ENCODE peak calls at places on chromosomes 12 and 14, in four cellular contexts. X is GM23248, C is SK-N-SH, Y is PC-3. M is an unnamed sample.

GRCh38 chr12:6430124-6430989 is 14.4 kb upstream of the CD27 start:
- DNase-seq in X (peak; percentile 100), C (no peak), Y (peak; percentile 94), M (peak; percentile 76)

GRCh38 chr12:20624718-20625117 is 70.4 kb upstream of the SLCO1C1 start:
- DNase-seq in X (peak; percentile 37), C (peak; percentile 19), Y (peak; percentile 43), M (peak; percentile 40)

GRCh38 chr14:65096323-65097089 is 5.8 kb downstream of the MAX start:
- DNase-seq in X (peak; percentile 24), C (peak; percentile 54), Y (no peak), M (no peak)

GRCh38 chr12:106769546-106769945 is 4.9 kb upstream of the RIC8B start:
- DNase-seq in X (peak; percentile 31), C (no peak), Y (no peak), M (no peak)

GRCh38 chr14:74478996-74479635 is 14.0 kb downstream of the NPC2 start:
- DNase-seq in X (peak; percentile 56), C (peak; percentile 67), Y (peak; percentile 48), M (no peak)

GRCh38 chr14:103909531-103910261 is 18.6 kb upstream of the TDRD9 start:
- DNase-seq in X (no peak), C (no peak), Y (no peak), M (no peak)

GRCh38 chr14:96805906-96806305 is 8.7 kb downstream of the VRK1 start:
- DNase-seq in X (no peak), C (no peak), Y (peak; percentile 15), M (no peak)

GRCh38 chr14:96167224-96168148 is 37.2 kb upstream of the BDKRB2 start:
- DNase-seq in X (peak; percentile 92), C (no peak), Y (peak; percentile 70), M (no peak)

GRCh38 chr14:65170768-65171251 is 68.5 kb upstream of the MAX start:
- DNase-seq in X (peak; percentile 91), C (peak; percentile 65), Y (peak; percentile 80), M (no peak)

GRCh38 chr14:53609009-53609408 is 347.6 kb downstream of the BMP4 start:
- DNase-seq in X (no peak), C (no peak), Y (no peak), M (no peak)

GRCh38 chr12:10249690-10250455 is 37.2 kb downstream of the GABARAPL1 start:
- DNase-seq in X (no peak), C (no peak), Y (no peak), M (no peak)

GRCh38 chr12:19171731-19172130 is 42.2 kb downstream of the PLEKHA5 start:
- DNase-seq in X (no peak), C (no peak), Y (peak; percentile 45), M (no peak)

GRCh38 chr14:101219896-101220703 is 316.6 kb upstream of the RTL1 start:
- DNase-seq in X (no peak), C (no peak), Y (no peak), M (no peak)

GRCh38 chr14:102323102-102323501 is 3.6 kb downstream of the ZNF839 start:
- DNase-seq in X (peak; percentile 96), C (peak; percentile 70), Y (peak; percentile 84), M (peak; percentile 59)

GRCh38 chr12:106633451-106633823 is 50.6 kb downstream of the RFX4 start:
- DNase-seq in X (no peak), C (no peak), Y (peak; percentile 27), M (no peak)

GRCh38 chr12:46647034-46647433 is 178.8 kb downstream of the SLC38A4 start:
- DNase-seq in X (no peak), C (no peak), Y (no peak), M (no peak)

GRCh38 chr12:54329756-54330155 is 4.8 kb downstream of the COPZ1 start:
- DNase-seq in X (peak; percentile 39), C (no peak), Y (no peak), M (no peak)

GRCh38 chr12:57454566-57455373 is at the start of gene INHBE:
- DNase-seq in X (peak; percentile 63), C (no peak), Y (no peak), M (no peak)

GRCh38 chr14:49612251-49612650 is 8.2 kb downstream of the RPL36AL start:
- DNase-seq in X (no peak), C (no peak), Y (no peak), M (no peak)

GRCh38 chr12:129887047-129887568 is 16.7 kb downstream of the TMEM132D start:
- DNase-seq in X (no peak), C (no peak), Y (peak; percentile 47), M (no peak)

GRCh38 chr12:124390442-124391116 is 95.7 kb downstream of the RFLNA start:
- DNase-seq in X (peak; percentile 94), C (no peak), Y (peak; percentile 83), M (peak; percentile 27)

GRCh38 chr12:115599251-115599811 is 678.2 kb downstream of the MED13L start:
- DNase-seq in X (peak; percentile 44), C (no peak), Y (no peak), M (no peak)

GRCh38 chr12:54411398-54412241 is 7.4 kb downstream of the ITGA5 start:
- DNase-seq in X (peak; percentile 98), C (no peak), Y (peak; percentile 87), M (no peak)

GRCh38 chr14:89805501-89805900 is 149.0 kb downstream of the EFCAB11 start:
- DNase-seq in X (peak; percentile 11), C (no peak), Y (peak; percentile 41), M (no peak)

GRCh38 chr12:38268612-38269011 is 48.0 kb upstream of the ALG10B start:
- DNase-seq in X (no peak), C (no peak), Y (no peak), M (no peak)

GRCh38 chr14:36316131-36316530 is 4.3 kb downstream of the MBIP start:
- DNase-seq in X (no peak), C (no peak), Y (no peak), M (no peak)

GRCh38 chr12:103546959-103547358 is 40.1 kb upstream of the STAB2 start:
- DNase-seq in X (no peak), C (no peak), Y (peak; percentile 60), M (no peak)

GRCh38 chr14:36625014-36625413 is 36.6 kb upstream of the PAX9 start:
- DNase-seq in X (no peak), C (no peak), Y (no peak), M (no peak)

GRCh38 chr14:33307691-33308369 is 369.2 kb downstream of the NPAS3 start:
- DNase-seq in X (peak; percentile 91), C (peak; percentile 27), Y (peak; percentile 16), M (no peak)

GRCh38 chr14:100313045-100313400 is 6.8 kb upstream of the SLC25A29 start:
- DNase-seq in X (no peak), C (no peak), Y (no peak), M (no peak)

GRCh38 chr14:23093993-23094665 is 807 bp downstream of the ACIN1 start:
- DNase-seq in X (peak; percentile 30), C (peak; percentile 83), Y (no peak), M (no peak)

GRCh38 chr12:76085159-76085868 is 829 bp upstream of the NAP1L1 start:
- DNase-seq in X (peak; percentile 51), C (peak; percentile 17), Y (no peak), M (no peak)

GRCh38 chr12:53076461-53076860 is 2.7 kb downstream of the SPRYD3 start:
- DNase-seq in X (no peak), C (no peak), Y (no peak), M (no peak)

GRCh38 chr12:72366255-72366654 is 94.1 kb downstream of the TRHDE start:
- DNase-seq in X (no peak), C (no peak), Y (no peak), M (no peak)

GRCh38 chr12:57489157-57489641 is 1.3 kb downstream of the MARS1 start:
- DNase-seq in X (peak; percentile 62), C (no peak), Y (no peak), M (no peak)

GRCh38 chr12:100842156-100842555 is 47.6 kb downstream of the ANO4 start:
- DNase-seq in X (no peak), C (no peak), Y (no peak), M (no peak)

GRCh38 chr14:23009939-23010718 is at the start of gene C14orf93:
- DNase-seq in X (peak; percentile 89), C (peak; percentile 92), Y (peak; percentile 71), M (no peak)

GRCh38 chr12:22709292-22709691 is 84.3 kb downstream of the ETNK1 start:
- DNase-seq in X (peak; percentile 20), C (peak; percentile 52), Y (peak; percentile 46), M (peak; percentile 26)

GRCh38 chr12:101108130-101108529 is 101.9 kb downstream of the SLC5A8 start:
- DNase-seq in X (no peak), C (no peak), Y (no peak), M (peak; percentile 7)

DNA sequence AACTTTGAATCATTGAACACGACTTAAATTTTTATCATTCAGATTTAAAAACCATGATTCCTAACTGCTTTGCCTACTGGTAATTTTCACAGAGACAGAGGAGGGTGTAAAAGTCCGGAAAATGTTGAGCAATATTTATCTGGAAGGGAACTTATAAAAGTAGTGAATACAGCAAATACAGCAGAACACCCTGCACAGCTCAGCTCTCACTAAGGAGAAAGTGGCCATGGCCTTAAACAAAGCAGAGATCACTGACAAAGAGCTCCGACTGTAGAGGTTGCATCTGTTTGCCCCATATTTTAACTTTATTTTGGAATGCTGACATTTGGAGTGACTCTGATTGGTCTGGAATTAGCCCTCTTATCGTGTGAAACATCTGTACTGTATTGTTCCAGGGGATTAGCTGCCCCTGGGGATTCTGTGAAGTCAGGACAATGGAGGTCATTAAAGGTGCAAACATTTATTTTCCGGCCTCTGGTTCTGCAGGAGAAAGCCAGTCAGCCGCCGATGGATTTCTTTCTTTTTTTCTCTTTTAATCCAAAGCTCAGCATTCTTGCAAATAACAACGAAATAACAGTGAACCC is 1275.6 kb upstream of the FLRT2 start:
- DNase-seq in X (no peak), C (no peak), Y (no peak), M (no peak)
- TF ChIP-seq EZH2phosphoT487 in X (no peak), C (no peak), Y (no peak), M (no peak)

GRCh38 chr14:98458702-98459101 is 813.3 kb downstream of the BCL11B start:
- DNase-seq in X (no peak), C (no peak), Y (no peak), M (no peak)
- H3K9me2 ChIP-seq in X (no peaks in the 10 kb centered on the region), C (no peaks in the 10 kb centered on the region), Y (no peaks in the 10 kb centered on the region), M (no peaks in the 10 kb centered on the region)

GRCh38 chr14:28813810-28814209 is 47.2 kb downstream of the FOXG1 start:
- DNase-seq in X (peak; percentile 13), C (no peak), Y (peak; percentile 23), M (no peak)
- TF ChIP-seq EZH2phosphoT487 in X (no peak), C (no peak), Y (no peak), M (no peak)

GRCh38 chr14:55121146-55121545 is 7.9 kb upstream of the LGALS3 start:
- DNase-seq in X (no peak), C (no peak), Y (no peak), M (no peak)

GRCh38 chr14:55123101-55123500 is 6.0 kb upstream of the LGALS3 start:
- DNase-seq in X (peak; percentile 94), C (peak; percentile 40), Y (peak; percentile 76), M (no peak)

GRCh38 chr14:55120466-55121144 is 8.4 kb upstream of the LGALS3 start:
- DNase-seq in X (no peak), C (no peak), Y (no peak), M (no peak)

GRCh38 chr14:55122441-55122986 is 6.5 kb upstream of the LGALS3 start:
- DNase-seq in X (no peak), C (peak; percentile 77), Y (peak; percentile 93), M (no peak)

GRCh38 chr14:55121628-55122440 is 7.2 kb upstream of the LGALS3 start:
- DNase-seq in X (no peak), C (no peak), Y (peak; percentile 42), M (no peak)
- H3K9me2 ChIP-seq in X (no peaks in the 10 kb centered on the region), C (no peaks in the 10 kb centered on the region), Y (no peaks in the 10 kb centered on the region), M (no peaks in the 10 kb centered on the region)

M was measured in HCT116.